ENCODE peak calls at places on chromosome 17, in nine cellular contexts. One of them, this sample, is unnamed.

GRCh38 chr17:11561702-11562101 is 36.6 kb upstream of the DNAH9 start:
- DNase-seq in left ventricle myocardium inferior: no peak
- DNase-seq in body of pancreas: no peak
- DNase-seq in cardiac muscle cell: no peak
- DNase-seq in IMR-90: no peak
- DNase-seq in GM23338: no peak
- DNase-seq in A673: no peak
- DNase-seq in uterus: no peak
- DNase-seq in lung: no peak
- DNase-seq in this sample: no peak

GRCh38 chr17:62179525-62180161 is 114.6 kb upstream of the MED13 start:
- DNase-seq in left ventricle myocardium inferior: no peak
- DNase-seq in uterus: no peak
- DNase-seq in cardiac muscle cell: no peak
- DNase-seq in GM23338: no peak
- DNase-seq in lung: no peak
- DNase-seq in body of pancreas: no peak
- DNase-seq in A673: peak; percentile 95
- DNase-seq in IMR-90: peak; percentile 50
- DNase-seq in this sample: no peak

GRCh38 chr17:2094891-2095535 is 40.1 kb downstream of the HIC1 start:
- DNase-seq in uterus: peak; percentile 62
- DNase-seq in body of pancreas: peak; percentile 45
- DNase-seq in A673: peak; percentile 52
- DNase-seq in IMR-90: peak; percentile 75
- DNase-seq in cardiac muscle cell: peak; percentile 67
- DNase-seq in lung: peak; percentile 78
- DNase-seq in GM23338: peak; percentile 53
- DNase-seq in left ventricle myocardium inferior: peak; percentile 75
- DNase-seq in this sample: no peak

GRCh38 chr17:71068351-71068750 is 899.0 kb downstream of the KCNJ2 start:
- DNase-seq in IMR-90: peak; percentile 20
- DNase-seq in body of pancreas: no peak
- DNase-seq in A673: no peak
- DNase-seq in uterus: no peak
- DNase-seq in lung: no peak
- DNase-seq in cardiac muscle cell: no peak
- DNase-seq in GM23338: no peak
- DNase-seq in left ventricle myocardium inferior: no peak
- DNase-seq in this sample: no peak

GRCh38 chr17:60087882-60088669 is 9.4 kb upstream of the HEATR6 start:
- DNase-seq in A673: peak; percentile 37
- DNase-seq in lung: no peak
- DNase-seq in body of pancreas: peak; percentile 53
- DNase-seq in GM23338: peak; percentile 26
- DNase-seq in left ventricle myocardium inferior: no peak
- DNase-seq in cardiac muscle cell: no peak
- DNase-seq in IMR-90: no peak
- DNase-seq in uterus: no peak
- DNase-seq in this sample: no peak

GRCh38 chr17:39223907-39224777 is 1.6 kb downstream of the STAC2 start:
- DNase-seq in IMR-90: no peak
- DNase-seq in left ventricle myocardium inferior: no peak
- DNase-seq in cardiac muscle cell: no peak
- DNase-seq in GM23338: no peak
- DNase-seq in lung: no peak
- DNase-seq in uterus: no peak
- DNase-seq in body of pancreas: no peak
- DNase-seq in A673: no peak
- DNase-seq in this sample: no peak

GRCh38 chr17:73309727-73310555 is 1.9 kb downstream of the CDC42EP4 start:
- DNase-seq in cardiac muscle cell: no peak
- DNase-seq in uterus: no peak
- DNase-seq in GM23338: peak; percentile 39
- DNase-seq in A673: peak; percentile 63
- DNase-seq in IMR-90: no peak
- DNase-seq in left ventricle myocardium inferior: no peak
- DNase-seq in lung: no peak
- DNase-seq in body of pancreas: peak; percentile 84
- DNase-seq in this sample: no peak

GRCh38 chr17:57165754-57166153 is 80.7 kb downstream of the AKAP1 start:
- DNase-seq in body of pancreas: no peak
- DNase-seq in cardiac muscle cell: no peak
- DNase-seq in IMR-90: no peak
- DNase-seq in A673: no peak
- DNase-seq in lung: no peak
- DNase-seq in GM23338: no peak
- DNase-seq in left ventricle myocardium inferior: no peak
- DNase-seq in uterus: no peak
- DNase-seq in this sample: no peak

GRCh38 chr17:40093580-40094201 is 6.7 kb downstream of the NR1D1 start:
- DNase-seq in lung: no peak
- DNase-seq in body of pancreas: no peak
- DNase-seq in cardiac muscle cell: no peak
- DNase-seq in uterus: no peak
- DNase-seq in A673: no peak
- DNase-seq in IMR-90: no peak
- DNase-seq in GM23338: no peak
- DNase-seq in left ventricle myocardium inferior: no peak
- DNase-seq in this sample: no peak

GRCh38 chr17:66235377-66235994 is 6.3 kb upstream of the APOH start:
- DNase-seq in uterus: no peak
- DNase-seq in left ventricle myocardium inferior: no peak
- DNase-seq in GM23338: no peak
- DNase-seq in IMR-90: no peak
- DNase-seq in body of pancreas: no peak
- DNase-seq in lung: no peak
- DNase-seq in cardiac muscle cell: no peak
- DNase-seq in A673: no peak
- DNase-seq in this sample: no peak

GRCh38 chr17:65537845-65538678 is 23.4 kb downstream of the AXIN2 start:
- DNase-seq in GM23338: no peak
- DNase-seq in A673: no peak
- DNase-seq in uterus: no peak
- DNase-seq in body of pancreas: no peak
- DNase-seq in IMR-90: no peak
- DNase-seq in cardiac muscle cell: no peak
- DNase-seq in lung: no peak
- DNase-seq in left ventricle myocardium inferior: no peak
- DNase-seq in this sample: no peak

DNA sequence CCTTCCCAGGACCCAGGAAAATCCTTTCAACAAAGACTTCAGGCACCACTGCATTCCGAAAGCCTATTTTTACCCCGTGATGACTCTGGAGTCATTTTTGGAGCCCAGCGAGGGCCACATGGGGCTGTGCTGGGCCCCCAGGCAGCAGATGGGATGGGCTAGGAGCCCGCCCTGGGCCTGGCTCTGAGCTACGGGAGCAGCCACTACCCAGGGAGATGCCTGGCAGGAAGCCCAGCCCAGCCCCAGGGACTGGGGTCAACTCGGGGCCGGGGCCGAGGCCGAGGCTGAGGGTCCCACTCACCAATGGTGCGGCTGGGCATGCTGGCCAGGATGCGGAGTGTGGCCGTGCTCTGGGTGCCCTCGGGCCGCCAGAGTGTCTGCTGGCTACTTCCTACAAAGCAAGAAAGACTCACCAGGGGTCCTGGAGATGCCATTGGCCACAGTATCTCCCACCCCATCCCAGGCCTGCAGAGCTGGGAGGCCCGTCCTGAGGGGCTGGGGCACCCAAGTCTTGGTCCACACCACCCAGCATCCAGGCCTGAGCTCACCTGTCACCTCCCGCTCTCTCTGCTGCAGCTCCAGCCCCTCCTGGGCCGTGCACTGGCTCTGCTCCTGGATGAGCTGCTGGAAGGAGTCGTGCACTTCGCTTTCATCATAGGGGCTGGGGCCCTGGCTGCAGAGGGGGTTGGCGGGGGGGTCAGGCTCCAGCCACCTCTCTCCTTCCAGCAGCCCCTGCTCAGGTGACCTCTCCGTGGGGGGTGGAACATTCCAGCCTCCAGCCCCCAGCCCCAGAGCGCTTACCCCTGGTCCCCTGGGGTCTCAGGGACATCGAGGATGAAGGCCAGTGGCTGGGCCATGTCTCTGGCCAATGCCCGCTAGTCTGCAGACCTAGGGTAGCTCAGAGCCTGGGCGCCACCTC is 2.3 kb downstream of the TMC6 start:
- DNase-seq in left ventricle myocardium inferior: peak; percentile 62
- DNase-seq in lung: no peak
- DNase-seq in cardiac muscle cell: no peak
- DNase-seq in IMR-90: no peak
- DNase-seq in A673: no peak
- DNase-seq in uterus: no peak
- DNase-seq in body of pancreas: peak; percentile 16
- DNase-seq in GM23338: no peak
- DNase-seq in this sample: no peak
- H3K27ac ChIP-seq in left ventricle myocardium inferior: peak overlapping the region; percentile 93
- H3K27ac ChIP-seq in lung: peak overlapping the region; percentile 43
- H3K27ac ChIP-seq in cardiac muscle cell: peak overlapping the region; percentile 88
- H3K27ac ChIP-seq in IMR-90: no peak overlapping the region
- H3K27ac ChIP-seq in A673: no peak overlapping the region
- H3K27ac ChIP-seq in uterus: peak overlapping the region; percentile 57
- H3K27ac ChIP-seq in body of pancreas: peak overlapping the region; percentile 84
- H3K27ac ChIP-seq in GM23338: no peak overlapping the region
- H3K27ac ChIP-seq in this sample: peak overlapping the region; percentile 98

DNA sequence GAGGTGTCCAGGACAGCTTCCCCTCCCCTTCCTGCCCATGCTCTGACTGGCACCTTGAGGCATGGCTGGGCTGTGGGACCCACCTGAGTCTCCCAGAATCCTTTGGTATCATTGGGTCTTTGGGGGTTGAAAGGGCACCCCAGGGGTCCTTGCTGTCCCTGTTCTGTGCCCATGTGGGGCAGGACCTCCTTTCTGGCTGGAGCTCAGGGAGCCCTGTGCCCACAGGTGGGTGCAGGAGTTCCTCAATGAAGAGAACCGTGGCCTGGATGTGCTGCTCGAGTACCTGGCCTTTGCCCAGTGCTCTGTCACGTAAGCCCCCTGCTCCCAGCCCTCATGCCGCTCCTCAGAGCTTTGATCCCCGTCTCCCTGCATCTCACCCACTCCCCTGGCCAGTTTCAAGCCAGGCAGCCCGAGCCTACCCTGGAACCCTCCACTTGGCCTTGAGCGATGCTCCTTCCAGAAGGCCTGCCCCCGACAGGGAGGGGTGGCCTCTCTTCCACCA is 11.8 kb downstream of the FMNL1 start:
- DNase-seq in GM23338: no peak
- DNase-seq in A673: no peak
- DNase-seq in IMR-90: no peak
- DNase-seq in body of pancreas: no peak
- DNase-seq in cardiac muscle cell: no peak
- DNase-seq in lung: no peak
- DNase-seq in uterus: no peak
- DNase-seq in left ventricle myocardium inferior: no peak
- DNase-seq in this sample: no peak
- H3K27ac ChIP-seq in GM23338: no peak overlapping the region
- H3K27ac ChIP-seq in A673: no peak overlapping the region
- H3K27ac ChIP-seq in IMR-90: no peak overlapping the region
- H3K27ac ChIP-seq in body of pancreas: no peak overlapping the region
- H3K27ac ChIP-seq in cardiac muscle cell: no peak overlapping the region
- H3K27ac ChIP-seq in lung: no peak overlapping the region
- H3K27ac ChIP-seq in uterus: no peak overlapping the region
- H3K27ac ChIP-seq in left ventricle myocardium inferior: no peak overlapping the region
- H3K27ac ChIP-seq in this sample: no peak overlapping the region

GRCh38 chr17:16465861-16466338 is 26.1 kb downstream of the LRRC75A start:
- DNase-seq in left ventricle myocardium inferior: peak; percentile 42
- DNase-seq in IMR-90: no peak
- DNase-seq in lung: no peak
- DNase-seq in A673: no peak
- DNase-seq in body of pancreas: no peak
- DNase-seq in GM23338: no peak
- DNase-seq in cardiac muscle cell: no peak
- DNase-seq in uterus: no peak
- DNase-seq in this sample: no peak

GRCh38 chr17:16466407-16466806 is 25.6 kb downstream of the LRRC75A start:
- DNase-seq in GM23338: no peak
- DNase-seq in A673: no peak
- DNase-seq in left ventricle myocardium inferior: no peak
- DNase-seq in IMR-90: no peak
- DNase-seq in uterus: no peak
- DNase-seq in lung: no peak
- DNase-seq in body of pancreas: peak; percentile 65
- DNase-seq in cardiac muscle cell: no peak
- DNase-seq in this sample: no peak

GRCh38 chr17:16463341-16464000 is 28.5 kb downstream of the LRRC75A start:
- DNase-seq in GM23338: peak; percentile 66
- DNase-seq in IMR-90: peak; percentile 59
- DNase-seq in cardiac muscle cell: peak; percentile 42
- DNase-seq in left ventricle myocardium inferior: peak; percentile 63
- DNase-seq in A673: no peak
- DNase-seq in body of pancreas: peak; percentile 71
- DNase-seq in lung: no peak
- DNase-seq in uterus: no peak
- DNase-seq in this sample: no peak

GRCh38 chr17:16464001-16464640 is 27.9 kb downstream of the LRRC75A start:
- DNase-seq in GM23338: no peak
- DNase-seq in IMR-90: no peak
- DNase-seq in cardiac muscle cell: no peak
- DNase-seq in A673: no peak
- DNase-seq in body of pancreas: no peak
- DNase-seq in left ventricle myocardium inferior: no peak
- DNase-seq in uterus: no peak
- DNase-seq in lung: no peak
- DNase-seq in this sample: no peak

GRCh38 chr17:16464641-16465312 is 27.2 kb downstream of the LRRC75A start:
- DNase-seq in IMR-90: no peak
- DNase-seq in body of pancreas: no peak
- DNase-seq in lung: no peak
- DNase-seq in uterus: no peak
- DNase-seq in A673: no peak
- DNase-seq in GM23338: no peak
- DNase-seq in cardiac muscle cell: no peak
- DNase-seq in left ventricle myocardium inferior: no peak
- DNase-seq in this sample: no peak
- H3K27ac ChIP-seq in IMR-90: no peak overlapping the region
- H3K27ac ChIP-seq in body of pancreas: no peak overlapping the region
- H3K27ac ChIP-seq in lung: no peak overlapping the region
- H3K27ac ChIP-seq in uterus: no peak overlapping the region
- H3K27ac ChIP-seq in A673: no peak overlapping the region
- H3K27ac ChIP-seq in GM23338: no peak overlapping the region
- H3K27ac ChIP-seq in cardiac muscle cell: no peak overlapping the region
- H3K27ac ChIP-seq in left ventricle myocardium inferior: peak overlapping the region; percentile 73
- H3K27ac ChIP-seq in this sample: no peak overlapping the region

DNA sequence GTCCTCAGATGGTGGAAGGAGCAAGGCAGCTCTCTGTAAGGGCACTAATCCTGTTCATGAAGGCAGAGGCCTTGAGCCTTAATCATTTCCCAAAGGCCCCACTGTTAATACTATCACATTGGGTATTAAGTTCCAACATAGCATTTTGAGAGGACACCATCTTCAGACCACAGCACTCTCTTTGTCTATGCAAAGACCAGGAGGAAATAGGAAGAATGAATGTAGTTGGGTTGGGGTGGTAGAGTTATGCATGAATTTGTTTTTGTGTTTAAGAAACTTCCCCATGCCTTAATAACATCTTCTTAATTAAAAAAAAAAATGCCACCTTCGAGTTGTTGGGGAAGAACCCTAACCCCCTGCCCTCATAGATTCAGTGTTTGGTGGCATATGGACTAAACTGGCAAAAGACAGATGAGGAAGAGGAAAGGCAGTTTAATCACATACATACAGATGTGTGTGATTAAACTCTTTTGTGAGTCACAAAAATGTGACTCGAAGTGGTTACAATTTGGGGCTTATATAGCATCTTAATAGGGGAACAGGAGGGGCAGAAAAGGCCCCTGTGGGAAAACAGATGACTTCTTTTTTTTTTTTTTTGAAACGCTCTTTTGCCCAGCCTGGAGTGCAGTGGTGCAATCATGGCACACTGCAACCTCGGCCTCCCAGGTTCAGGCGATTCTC is 35.0 kb upstream of the SLC5A10 start:
- DNase-seq in cardiac muscle cell: no peak
- DNase-seq in body of pancreas: no peak
- DNase-seq in A673: peak; percentile 11
- DNase-seq in uterus: no peak
- DNase-seq in IMR-90: peak; percentile 45
- DNase-seq in GM23338: no peak
- DNase-seq in left ventricle myocardium inferior: no peak
- DNase-seq in lung: no peak
- DNase-seq in this sample: no peak
- H3K27ac ChIP-seq in cardiac muscle cell: no peak overlapping the region
- H3K27ac ChIP-seq in body of pancreas: no peak overlapping the region
- H3K27ac ChIP-seq in A673: no peak overlapping the region
- H3K27ac ChIP-seq in uterus: no peak overlapping the region
- H3K27ac ChIP-seq in IMR-90: no peak overlapping the region
- H3K27ac ChIP-seq in GM23338: no peak overlapping the region
- H3K27ac ChIP-seq in left ventricle myocardium inferior: no peak overlapping the region
- H3K27ac ChIP-seq in lung: no peak overlapping the region
- H3K27ac ChIP-seq in this sample: no peak overlapping the region